ENCODE peak calls at places on chromosomes 4 and X, in four cellular contexts. One of them, this sample, is unnamed.

GRCh38 chrX:146907391-146908240 is 93.1 kb upstream of the CXorf51A start:
- DNase-seq in GM23248: peak
- DNase-seq in left lung: no peak
- DNase-seq in HCT116: no peak
- DNase-seq in this sample: no peak

GRCh38 chr4:93747220-93747619 is 81.3 kb upstream of the ATOH1 start:
- DNase-seq in GM23248: no peak
- DNase-seq in HCT116: no peak
- DNase-seq in left lung: no peak
- DNase-seq in this sample: no peak

GRCh38 chr4:73707918-73708577 is 32.3 kb upstream of the CXCL8 start:
- DNase-seq in HCT116: peak
- DNase-seq in left lung: no peak
- DNase-seq in GM23248: peak
- DNase-seq in this sample: peak

GRCh38 chr4:41052287-41052686 is 162.1 kb downstream of the APBB2 start:
- DNase-seq in HCT116: no peak
- DNase-seq in left lung: no peak
- DNase-seq in GM23248: no peak
- DNase-seq in this sample: no peak

GRCh38 chr4:25160714-25161598 is 707 bp upstream of the SEPSECS start:
- DNase-seq in HCT116: no peak
- DNase-seq in left lung: no peak
- DNase-seq in GM23248: peak
- DNase-seq in this sample: no peak

GRCh38 chr4:112523764-112524505 is 8.0 kb upstream of the NEUROG2 start:
- DNase-seq in left lung: peak
- DNase-seq in HCT116: peak
- DNase-seq in GM23248: peak
- DNase-seq in this sample: no peak

GRCh38 chr4:143224255-143224654 is 39.5 kb downstream of the USP38 start:
- DNase-seq in HCT116: no peak
- DNase-seq in GM23248: no peak
- DNase-seq in left lung: no peak
- DNase-seq in this sample: no peak

GRCh38 chrX:140712413-140713173 is 3.0 kb downstream of the LINC00632 start:
- DNase-seq in left lung: peak
- DNase-seq in GM23248: peak
- DNase-seq in HCT116: no peak
- DNase-seq in this sample: peak

GRCh38 chrX:114058988-114059418 is 524.9 kb upstream of the HTR2C start:
- DNase-seq in GM23248: no peak
- DNase-seq in left lung: no peak
- DNase-seq in HCT116: no peak
- DNase-seq in this sample: no peak

GRCh38 chrX:123087326-123087725 is 96.8 kb upstream of the GRIA3 start:
- DNase-seq in GM23248: peak
- DNase-seq in HCT116: no peak
- DNase-seq in left lung: no peak
- DNase-seq in this sample: no peak

GRCh38 chr4:111806331-111806730 is 338.9 kb upstream of the FAM241A start:
- DNase-seq in GM23248: peak
- DNase-seq in HCT116: peak
- DNase-seq in left lung: no peak
- DNase-seq in this sample: no peak

GRCh38 chrX:107503996-107504395 is 54.5 kb downstream of the FRMPD3 start:
- DNase-seq in GM23248: no peak
- DNase-seq in left lung: no peak
- DNase-seq in HCT116: no peak
- DNase-seq in this sample: no peak

GRCh38 chrX:64204701-64205440 is 637 bp downstream of the AMER1 start:
- DNase-seq in GM23248: peak
- DNase-seq in HCT116: no peak
- DNase-seq in left lung: peak
- DNase-seq in this sample: peak

GRCh38 chrX:63812826-63813225 is 27.8 kb upstream of the ARHGEF9 start:
- DNase-seq in GM23248: no peak
- DNase-seq in HCT116: no peak
- DNase-seq in left lung: no peak
- DNase-seq in this sample: no peak

GRCh38 chrX:24692305-24692704 is 1.4 kb upstream of the POLA1 start:
- DNase-seq in GM23248: no peak
- DNase-seq in left lung: no peak
- DNase-seq in HCT116: no peak
- DNase-seq in this sample: no peak

GRCh38 chr4:87309625-87310024 is 13.1 kb downstream of the HSD17B13 start:
- DNase-seq in HCT116: no peak
- DNase-seq in GM23248: peak
- DNase-seq in left lung: no peak
- DNase-seq in this sample: no peak

DNA sequence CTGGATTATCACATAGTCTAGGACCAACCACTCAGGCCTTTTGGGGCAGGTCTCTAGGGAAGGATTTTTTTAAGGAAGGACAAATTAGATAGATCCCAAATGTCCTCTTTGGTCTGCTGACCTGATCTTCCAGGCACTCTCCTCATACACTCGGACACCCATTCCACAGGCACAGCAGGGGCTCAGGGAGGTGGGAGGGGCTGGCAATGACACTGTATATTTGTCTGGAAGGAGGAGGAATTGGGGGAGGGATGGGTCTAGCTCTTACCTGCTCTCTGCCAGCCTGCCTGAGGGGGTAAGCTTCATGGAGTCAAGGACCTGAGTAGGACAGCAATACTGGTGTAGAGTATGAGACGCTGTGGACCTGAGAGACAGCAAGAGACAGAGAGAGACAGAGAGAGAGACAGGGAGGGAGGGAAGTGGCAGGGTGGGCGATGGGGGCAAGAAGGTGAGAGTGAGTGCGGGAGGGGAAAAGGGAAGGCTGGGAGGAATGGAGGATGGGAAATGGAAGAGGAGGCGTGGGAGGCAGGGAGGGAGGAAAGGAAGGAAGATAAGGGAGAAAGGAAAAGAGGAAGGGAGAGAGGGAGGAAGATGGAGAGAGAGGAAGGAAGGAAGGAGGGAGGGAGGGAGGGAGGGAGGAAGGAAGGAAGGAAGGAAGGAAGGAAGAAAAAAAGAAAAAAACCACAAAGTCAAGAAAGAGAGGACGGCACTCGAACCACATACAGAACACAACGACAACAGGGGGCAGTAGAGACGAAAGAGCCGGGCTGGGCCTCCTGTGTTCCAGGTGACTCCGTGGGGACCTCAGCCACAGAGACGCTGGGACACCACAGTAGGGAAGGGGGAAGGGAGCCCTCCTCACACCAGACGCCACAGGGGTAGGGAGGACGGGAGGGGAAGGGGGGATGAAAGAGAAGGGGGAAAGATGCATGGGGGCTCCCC is 1.8 kb downstream of the IQSEC2 start:
- DNase-seq in GM23248: no peak
- DNase-seq in HCT116: no peak
- DNase-seq in left lung: no peak
- DNase-seq in this sample: peak
- H3K4me3 ChIP-seq in GM23248: no peak
- H3K4me3 ChIP-seq in HCT116: peak
- H3K4me3 ChIP-seq in left lung: no peak
- H3K4me3 ChIP-seq in this sample: no peak

DNA sequence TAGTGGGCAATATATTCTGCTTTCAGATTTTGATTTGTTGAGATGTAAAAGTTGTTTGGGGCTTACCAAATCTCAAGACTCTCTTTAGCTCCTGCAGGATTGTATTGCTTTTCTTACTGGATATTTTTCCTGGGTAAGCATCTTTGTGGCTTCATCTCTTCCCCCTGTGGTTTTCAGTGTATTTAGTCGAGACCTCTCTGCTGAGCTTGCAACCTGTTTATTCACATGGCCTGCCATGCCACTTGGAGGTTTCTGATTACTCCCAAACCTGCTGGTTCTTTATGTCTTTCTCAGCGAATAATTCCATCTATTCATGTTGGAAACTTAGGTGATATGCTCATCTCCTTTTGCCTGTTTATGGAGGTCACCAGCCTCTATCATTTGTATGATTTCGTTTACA is 10.9 kb downstream of the CCNG2 start:
- DNase-seq in GM23248: no peak
- DNase-seq in left lung: no peak
- DNase-seq in HCT116: no peak
- DNase-seq in this sample: no peak
- H3K27ac ChIP-seq in GM23248: no peak
- H3K27ac ChIP-seq in left lung: no peak
- H3K27ac ChIP-seq in HCT116: no peak
- H3K27ac ChIP-seq in this sample: no peak

GRCh38 chr4:145099653-145100052 is 1.5 kb downstream of the ABCE1 start:
- DNase-seq in HCT116: no peak
- DNase-seq in left lung: no peak
- DNase-seq in GM23248: peak
- DNase-seq in this sample: no peak
- H3K4me3 ChIP-seq in HCT116: peak
- H3K4me3 ChIP-seq in left lung: no peak
- H3K4me3 ChIP-seq in GM23248: peak
- H3K4me3 ChIP-seq in this sample: peak

DNA sequence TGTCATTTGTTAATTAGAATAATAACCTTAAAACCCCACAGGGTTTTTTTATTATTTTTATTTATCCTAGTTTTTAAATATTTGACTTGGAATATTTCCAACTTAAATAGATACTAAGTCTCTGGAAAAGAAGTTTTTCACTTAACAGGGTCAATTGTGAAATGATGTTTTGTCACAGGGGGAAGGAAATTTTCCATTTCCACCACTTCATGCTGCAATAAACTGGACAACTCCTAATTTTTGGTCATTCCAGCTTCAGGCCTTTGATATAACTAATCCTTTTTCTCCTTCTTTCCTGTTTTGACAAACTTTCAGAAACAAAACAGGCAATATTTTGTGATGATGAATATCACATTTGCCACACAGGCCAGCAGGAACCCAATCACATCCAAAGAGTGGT is 45.3 kb downstream of the UGT2B10 start:
- DNase-seq in HCT116: no peak
- DNase-seq in GM23248: no peak
- DNase-seq in left lung: no peak
- DNase-seq in this sample: no peak
- H3K27ac ChIP-seq in HCT116: no peak
- H3K27ac ChIP-seq in GM23248: no peak
- H3K27ac ChIP-seq in left lung: no peak
- H3K27ac ChIP-seq in this sample: no peak

DNA sequence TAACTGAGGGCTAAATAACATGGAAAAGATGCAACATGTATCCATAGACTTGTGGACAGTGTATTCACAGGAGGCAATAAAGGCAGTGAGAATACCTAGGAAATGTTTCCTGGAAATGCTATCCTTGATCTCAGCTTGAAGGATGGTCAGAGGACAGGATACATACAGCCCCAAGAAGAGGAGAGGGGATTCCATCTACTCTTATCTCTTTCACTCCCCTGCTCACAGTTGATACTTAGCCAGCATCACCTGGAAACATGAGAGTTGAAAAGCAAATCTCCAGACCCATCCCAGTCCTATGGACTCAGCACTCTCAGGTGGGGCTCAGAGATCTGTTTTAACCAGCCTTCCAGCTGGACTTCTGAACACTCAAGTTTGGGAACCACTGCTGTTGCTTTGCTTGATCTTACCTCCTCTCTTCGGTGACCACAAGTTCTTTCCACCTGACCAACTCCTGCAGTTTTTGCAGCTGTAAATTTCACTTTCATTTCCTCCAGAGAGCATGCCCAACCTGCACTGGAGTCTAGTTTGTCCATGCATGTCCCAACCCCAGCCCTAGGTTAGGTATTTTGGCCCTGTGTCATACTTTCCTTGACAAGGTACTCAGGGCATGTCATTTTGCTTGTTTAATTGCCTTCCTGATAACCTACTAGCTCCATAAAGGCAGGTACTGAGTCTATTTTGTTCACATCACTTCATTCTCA is 10.4 kb downstream of the RELL1 start:
- DNase-seq in left lung: no peak
- DNase-seq in GM23248: no peak
- DNase-seq in HCT116: no peak
- DNase-seq in this sample: no peak
- H3K4me3 ChIP-seq in left lung: no peak
- H3K4me3 ChIP-seq in GM23248: no peak
- H3K4me3 ChIP-seq in HCT116: no peak
- H3K4me3 ChIP-seq in this sample: no peak

GRCh38 chr4:163923092-163923491 is 428.6 kb downstream of the TMA16 start:
- DNase-seq in HCT116: no peak
- DNase-seq in GM23248: no peak
- DNase-seq in left lung: no peak
- DNase-seq in this sample: no peak
- H3K27ac ChIP-seq in HCT116: no peak
- H3K27ac ChIP-seq in GM23248: no peak
- H3K27ac ChIP-seq in left lung: no peak
- H3K27ac ChIP-seq in this sample: no peak

GRCh38 chrX:23334871-23335599 is 386 bp downstream of the PTCHD1 start:
- DNase-seq in HCT116: no peak
- DNase-seq in GM23248: no peak
- DNase-seq in left lung: peak
- DNase-seq in this sample: no peak

GRCh38 chrX:23334536-23334870 is at the start of gene PTCHD1:
- DNase-seq in GM23248: no peak
- DNase-seq in left lung: no peak
- DNase-seq in HCT116: no peak
- DNase-seq in this sample: no peak

GRCh38 chrX:23332101-23332887 is 2.4 kb upstream of the PTCHD1 start:
- DNase-seq in HCT116: no peak
- DNase-seq in left lung: peak
- DNase-seq in GM23248: no peak
- DNase-seq in this sample: no peak

GRCh38 chrX:23332888-23333821 is 1.5 kb upstream of the PTCHD1 start:
- DNase-seq in HCT116: no peak
- DNase-seq in left lung: peak
- DNase-seq in GM23248: no peak
- DNase-seq in this sample: no peak

GRCh38 chrX:23333842-23334535 is 660 bp upstream of the PTCHD1 start:
- DNase-seq in left lung: peak
- DNase-seq in HCT116: no peak
- DNase-seq in GM23248: no peak
- DNase-seq in this sample: peak
- H3K4me3 ChIP-seq in left lung: no peak
- H3K4me3 ChIP-seq in HCT116: no peak
- H3K4me3 ChIP-seq in GM23248: peak
- H3K4me3 ChIP-seq in this sample: peak

GRCh38 chrX:119482497-119483480 is 14.5 kb downstream of the SLC25A5 start:
- DNase-seq in left lung: peak
- DNase-seq in HCT116: no peak
- DNase-seq in GM23248: peak
- DNase-seq in this sample: peak
- H3K27ac ChIP-seq in left lung: peak
- H3K27ac ChIP-seq in HCT116: peak
- H3K27ac ChIP-seq in GM23248: peak
- H3K27ac ChIP-seq in this sample: peak

This sample was measured in sigmoid colon.